ENCODE peak calls at places on chromosome 7, in five cellular contexts. H is kidney glomerular epithelial cell, L is HuH-7, B is T-helper 17 cell, V is amniotic stem cell. Q is an unnamed sample.
A peak's percentile ranks its signal among the peaks of the same experiment; 100 is the strongest.

GRCh38 chr7:102874166-102874829 is 38.5 kb upstream of the LRRC17 start:
- DNase-seq in H (peak; percentile 96), L (no peak), B (no peak), V (peak; percentile 13), Q (no peak)

GRCh38 chr7:74466196-74466813 is 12.6 kb downstream of the GTF2IRD1 start:
- DNase-seq in H (no peak), L (no peak), B (no peak), V (no peak), Q (no peak)

GRCh38 chr7:115070311-115070710 is 148.4 kb downstream of the MDFIC start:
- DNase-seq in H (no peak), L (no peak), B (no peak), V (no peak), Q (no peak)

GRCh38 chr7:24216576-24217116 is 67.3 kb upstream of the NPY start:
- DNase-seq in H (no peak), L (no peak), B (no peak), V (no peak), Q (no peak)

GRCh38 chr7:150556521-150557138 is 10.6 kb upstream of the GIMAP4 start:
- DNase-seq in H (no peak), L (no peak), B (no peak), V (no peak), Q (no peak)

GRCh38 chr7:107208046-107208458 is 39.2 kb downstream of the HBP1 start:
- DNase-seq in H (no peak), L (no peak), B (no peak), V (no peak), Q (no peak)

GRCh38 chr7:112202819-112203218 is 3.4 kb downstream of the DOCK4 start:
- DNase-seq in H (no peak), L (no peak), B (no peak), V (no peak), Q (no peak)

GRCh38 chr7:77459311-77459726 is 43.2 kb upstream of the GSAP start:
- DNase-seq in H (no peak), L (no peak), B (no peak), V (no peak), Q (no peak)

GRCh38 chr7:95045236-95045923 is 138.0 kb downstream of the PPP1R9A start:
- DNase-seq in H (no peak), L (peak; percentile 2), B (no peak), V (no peak), Q (peak; percentile 63)

GRCh38 chr7:24756545-24756988 is 697 bp downstream of the GSDME start:
- DNase-seq in H (peak; percentile 57), L (no peak), B (no peak), V (no peak), Q (peak; percentile 29)

GRCh38 chr7:142859829-142860228 is 5.0 kb downstream of the EPHB6 start:
- DNase-seq in H (no peak), L (no peak), B (no peak), V (peak; percentile 51), Q (no peak)

GRCh38 chr7:66335318-66335717 is 130.2 kb downstream of the TPST1 start:
- DNase-seq in H (no peak), L (no peak), B (no peak), V (no peak), Q (no peak)

GRCh38 chr7:28081016-28081415 is 99.6 kb downstream of the JAZF1 start:
- DNase-seq in H (no peak), L (no peak), B (no peak), V (no peak), Q (no peak)

GRCh38 chr7:129266181-129266580 is 41.4 kb downstream of the AHCYL2 start:
- DNase-seq in H (no peak), L (no peak), B (no peak), V (no peak), Q (no peak)

GRCh38 chr7:32427769-32428291 is 62.4 kb downstream of the LSM5 start:
- DNase-seq in H (peak; percentile 67), L (peak; percentile 80), B (peak; percentile 16), V (peak; percentile 18), Q (peak; percentile 70)

GRCh38 chr7:70506463-70506862 is 625.5 kb upstream of the GALNT17 start:
- DNase-seq in H (no peak), L (no peak), B (no peak), V (no peak), Q (peak; percentile 73)

GRCh38 chr7:151745090-151745638 is 131.8 kb downstream of the PRKAG2 start:
- DNase-seq in H (peak; percentile 50), L (peak; percentile 92), B (no peak), V (no peak), Q (peak; percentile 85)

GRCh38 chr7:158508802-158509385 is 78.7 kb downstream of the PTPRN2 start:
- DNase-seq in H (no peak), L (no peak), B (no peak), V (no peak), Q (no peak)

GRCh38 chr7:954330-955238 is at the start of gene ADAP1:
- DNase-seq in H (peak; percentile 27), L (peak; percentile 77), B (peak; percentile 32), V (no peak), Q (peak; percentile 87)

GRCh38 chr7:73606801-73607691 is 17.3 kb downstream of the MLXIPL start:
- DNase-seq in H (peak; percentile 20), L (peak; percentile 89), B (peak; percentile 56), V (no peak), Q (peak; percentile 63)

GRCh38 chr7:105429746-105430612 is 41.3 kb upstream of the SRPK2 start:
- DNase-seq in H (peak; percentile 89), L (no peak), B (no peak), V (no peak), Q (peak; percentile 46)

GRCh38 chr7:143367972-143368371 is 5.5 kb upstream of the FAM131B start:
- DNase-seq in H (peak; percentile 22), L (no peak), B (no peak), V (no peak), Q (no peak)